ENCODE peak calls at places on chromosomes 3 and 15, in six cellular contexts. H is mucosa of descending colon, B is tibial nerve, R is colonic mucosa, G is fibroblast of lung, U is lung. T is an unnamed sample.

GRCh38 chr3:153293222-153293621 is 131.2 kb downstream of the RAP2B start:
- DNase-seq in H (no peak), B (no peak), R (no peak), G (peak; percentile 85), U (no peak), T (no peak)

GRCh38 chr3:58560771-58561311 is 16.4 kb downstream of the FAM107A start:
- DNase-seq in H (no peak), B (no peak), R (no peak), G (peak; percentile 88), U (no peak), T (peak; percentile 95)

GRCh38 chr3:110995461-110996226 is 76.0 kb upstream of the NECTIN3 start:
- DNase-seq in H (no peak), B (no peak), R (no peak), G (peak; percentile 27), U (no peak), T (no peak)

GRCh38 chr3:50503504-50503903 is at the start of gene CACNA2D2:
- DNase-seq in H (peak; percentile 73), B (no peak), R (peak; percentile 57), G (no peak), U (peak; percentile 67), T (no peak)

GRCh38 chr3:159987291-159987711 is 1.3 kb upstream of the IL12A start:
- DNase-seq in H (no peak), B (no peak), R (no peak), G (no peak), U (no peak), T (no peak)

GRCh38 chr3:151480492-151480891 is 19.6 kb upstream of the IGSF10 start:
- DNase-seq in H (no peak), B (no peak), R (no peak), G (no peak), U (no peak), T (no peak)

GRCh38 chr3:101038393-101038792 is 45.2 kb upstream of the ABI3BP start:
- DNase-seq in H (no peak), B (no peak), R (no peak), G (peak; percentile 11), U (no peak), T (no peak)

GRCh38 chr3:101149707-101150106 is 156.5 kb upstream of the ABI3BP start:
- DNase-seq in H (no peak), B (no peak), R (no peak), G (no peak), U (no peak), T (no peak)

GRCh38 chr15:31259562-31260252 is 66.9 kb upstream of the KLF13 start:
- DNase-seq in H (no peak), B (no peak), R (no peak), G (no peak), U (no peak), T (no peak)

GRCh38 chr3:12400795-12401194 is 83.5 kb upstream of the TSEN2 start:
- DNase-seq in H (no peak), B (no peak), R (no peak), G (peak; percentile 86), U (no peak), T (peak; percentile 32)

GRCh38 chr3:188948658-188949400 is 222.9 kb upstream of the TPRG1 start:
- DNase-seq in H (no peak), B (no peak), R (no peak), G (peak; percentile 99), U (no peak), T (peak; percentile 78)

GRCh38 chr3:188946351-188946750 is 225.4 kb upstream of the TPRG1 start:
- DNase-seq in H (no peak), B (no peak), R (no peak), G (no peak), U (no peak), T (no peak)

GRCh38 chr3:188947983-188948657 is 223.7 kb upstream of the TPRG1 start:
- DNase-seq in H (peak; percentile 83), B (peak; percentile 94), R (peak; percentile 89), G (peak; percentile 100), U (peak; percentile 95), T (no peak)

GRCh38 chr3:188946837-188947236 is 224.9 kb upstream of the TPRG1 start:
- DNase-seq in H (no peak), B (no peak), R (no peak), G (no peak), U (no peak), T (no peak)

GRCh38 chr3:188947401-188947982 is 224.3 kb upstream of the TPRG1 start:
- DNase-seq in H (peak; percentile 89), B (peak; percentile 74), R (peak; percentile 89), G (peak; percentile 87), U (peak; percentile 84), T (no peak)
- TF ChIP-seq CTCF in H (peak; percentile 19), B (peak; percentile 40), R (peak; percentile 17), G (peak; percentile 24), U (no peak), T (peak; percentile 47)

DNA sequence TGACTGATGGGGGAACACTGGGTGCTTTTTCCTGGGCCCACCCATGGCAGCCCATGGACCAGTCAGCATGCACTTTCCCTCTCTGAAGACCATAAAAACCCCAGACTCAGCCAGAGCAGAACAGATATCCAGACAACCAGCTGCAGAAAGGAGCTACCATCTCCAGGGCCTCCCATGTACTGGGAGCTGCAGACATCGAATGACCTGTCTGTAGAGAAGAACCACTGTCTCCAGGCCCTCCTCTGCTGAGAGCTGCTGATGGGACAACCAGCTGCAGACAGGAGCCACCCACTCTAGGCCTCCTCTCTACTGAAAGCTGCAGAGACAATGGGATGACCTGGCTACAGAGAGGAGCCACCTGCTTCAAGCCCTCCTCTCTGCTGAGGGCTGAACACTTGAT is 66.6 kb downstream of the PROS1 start:
- DNase-seq in H (no peak), B (no peak), R (no peak), G (no peak), U (no peak), T (no peak)
- H3K9me3 ChIP-seq in H (no peaks in the 10 kb centered on the region), B (no peaks in the 10 kb centered on the region), R (no peaks in the 10 kb centered on the region), G (no peaks in the 10 kb centered on the region), U (no peaks in the 10 kb centered on the region), T (peaks cover 11% of the 10 kb centered on the region)

GRCh38 chr3:55180936-55181535 is 253.2 kb upstream of the LRTM1 start:
- DNase-seq in H (no peak), B (no peak), R (peak; percentile 30), G (peak; percentile 66), U (no peak), T (no peak)
- TF ChIP-seq CTCF in H (no peak), B (peak; percentile 64), R (peak; percentile 77), G (peak; percentile 73), U (peak; percentile 7), T (peak; percentile 62)

GRCh38 chr3:44722103-44722401 is 7.4 kb upstream of the ZNF501 start:
- DNase-seq in H (no peak), B (no peak), R (no peak), G (peak; percentile 4), U (no peak), T (no peak)

GRCh38 chr3:44721231-44722102 is 8.0 kb upstream of the ZNF501 start:
- DNase-seq in H (no peak), B (no peak), R (no peak), G (peak; percentile 33), U (no peak), T (no peak)
- H3K9me3 ChIP-seq in H (peaks cover 99% of the 10 kb centered on the region), B (peaks cover 97% of the 10 kb centered on the region), R (peaks cover 9% of the 10 kb centered on the region), G (peaks cover 6% of the 10 kb centered on the region), U (peaks cover 73% of the 10 kb centered on the region), T (peaks cover 60% of the 10 kb centered on the region)